ENCODE peak calls at places on chromosome 17, in seven cellular contexts. One of them, this sample, is unnamed.

GRCh38 chr17:66542183-66542966 is 240.0 kb downstream of the PRKCA start:
- DNase-seq in effector CD4-positive, alpha-beta T cell: no peak
- DNase-seq in LoVo: no peak
- DNase-seq in stimulated activated CD8-positive, alpha-beta memory T cell treated with anti-CD3 and anti-CD28 coated beads, Interleukin-4, amount 100 ng/mL, for 1 hour: no peak
- DNase-seq in NCI-H2081: peak; percentile 20
- DNase-seq in hypothalamus: no peak
- DNase-seq in GM10248: peak; percentile 53
- DNase-seq in this sample: no peak

GRCh38 chr17:82449136-82449882 is 1.2 kb downstream of the CYBC1 start:
- DNase-seq in effector CD4-positive, alpha-beta T cell: peak; percentile 70
- DNase-seq in LoVo: no peak
- DNase-seq in stimulated activated CD8-positive, alpha-beta memory T cell treated with anti-CD3 and anti-CD28 coated beads, Interleukin-4, amount 100 ng/mL, for 1 hour: peak; percentile 51
- DNase-seq in NCI-H2081: no peak
- DNase-seq in hypothalamus: no peak
- DNase-seq in GM10248: peak; percentile 79
- DNase-seq in this sample: no peak

GRCh38 chr17:58340623-58340876 is 11.5 kb downstream of the SUPT4H1 start:
- DNase-seq in effector CD4-positive, alpha-beta T cell: no peak
- DNase-seq in LoVo: no peak
- DNase-seq in stimulated activated CD8-positive, alpha-beta memory T cell treated with anti-CD3 and anti-CD28 coated beads, Interleukin-4, amount 100 ng/mL, for 1 hour: no peak
- DNase-seq in NCI-H2081: no peak
- DNase-seq in hypothalamus: no peak
- DNase-seq in GM10248: no peak
- DNase-seq in this sample: no peak

GRCh38 chr17:4853195-4853762 is 20.1 kb downstream of the MINK1 start:
- DNase-seq in effector CD4-positive, alpha-beta T cell: no peak
- DNase-seq in LoVo: no peak
- DNase-seq in stimulated activated CD8-positive, alpha-beta memory T cell treated with anti-CD3 and anti-CD28 coated beads, Interleukin-4, amount 100 ng/mL, for 1 hour: no peak
- DNase-seq in NCI-H2081: no peak
- DNase-seq in hypothalamus: no peak
- DNase-seq in GM10248: no peak
- DNase-seq in this sample: no peak

GRCh38 chr17:77742579-77742978 is 215.9 kb upstream of the TNRC6C start:
- DNase-seq in effector CD4-positive, alpha-beta T cell: no peak
- DNase-seq in LoVo: no peak
- DNase-seq in stimulated activated CD8-positive, alpha-beta memory T cell treated with anti-CD3 and anti-CD28 coated beads, Interleukin-4, amount 100 ng/mL, for 1 hour: no peak
- DNase-seq in NCI-H2081: no peak
- DNase-seq in hypothalamus: no peak
- DNase-seq in GM10248: no peak
- DNase-seq in this sample: no peak

GRCh38 chr17:53919356-53919755 is 96.6 kb downstream of the KIF2B start:
- DNase-seq in effector CD4-positive, alpha-beta T cell: no peak
- DNase-seq in LoVo: no peak
- DNase-seq in stimulated activated CD8-positive, alpha-beta memory T cell treated with anti-CD3 and anti-CD28 coated beads, Interleukin-4, amount 100 ng/mL, for 1 hour: no peak
- DNase-seq in NCI-H2081: no peak
- DNase-seq in hypothalamus: no peak
- DNase-seq in GM10248: no peak
- DNase-seq in this sample: no peak

GRCh38 chr17:81243333-81243664 is 4.2 kb downstream of the NDUFAF8 start:
- DNase-seq in effector CD4-positive, alpha-beta T cell: no peak
- DNase-seq in LoVo: no peak
- DNase-seq in stimulated activated CD8-positive, alpha-beta memory T cell treated with anti-CD3 and anti-CD28 coated beads, Interleukin-4, amount 100 ng/mL, for 1 hour: no peak
- DNase-seq in NCI-H2081: no peak
- DNase-seq in hypothalamus: no peak
- DNase-seq in GM10248: no peak
- DNase-seq in this sample: no peak

GRCh38 chr17:57403241-57403640 is 146.9 kb downstream of the MSI2 start:
- DNase-seq in effector CD4-positive, alpha-beta T cell: no peak
- DNase-seq in LoVo: no peak
- DNase-seq in stimulated activated CD8-positive, alpha-beta memory T cell treated with anti-CD3 and anti-CD28 coated beads, Interleukin-4, amount 100 ng/mL, for 1 hour: no peak
- DNase-seq in NCI-H2081: no peak
- DNase-seq in hypothalamus: peak; percentile 32
- DNase-seq in GM10248: no peak
- DNase-seq in this sample: no peak

GRCh38 chr17:15498107-15498506 is 30.7 kb upstream of the CDRT4 start:
- DNase-seq in effector CD4-positive, alpha-beta T cell: no peak
- DNase-seq in LoVo: no peak
- DNase-seq in stimulated activated CD8-positive, alpha-beta memory T cell treated with anti-CD3 and anti-CD28 coated beads, Interleukin-4, amount 100 ng/mL, for 1 hour: no peak
- DNase-seq in NCI-H2081: no peak
- DNase-seq in hypothalamus: no peak
- DNase-seq in GM10248: no peak
- DNase-seq in this sample: no peak

GRCh38 chr17:76500074-76500744 is 1.0 kb downstream of the RHBDF2 start:
- DNase-seq in effector CD4-positive, alpha-beta T cell: no peak
- DNase-seq in LoVo: no peak
- DNase-seq in stimulated activated CD8-positive, alpha-beta memory T cell treated with anti-CD3 and anti-CD28 coated beads, Interleukin-4, amount 100 ng/mL, for 1 hour: no peak
- DNase-seq in NCI-H2081: no peak
- DNase-seq in hypothalamus: no peak
- DNase-seq in GM10248: no peak
- DNase-seq in this sample: no peak

GRCh38 chr17:27810211-27810901 is 10.0 kb upstream of the NOS2 start:
- DNase-seq in effector CD4-positive, alpha-beta T cell: no peak
- DNase-seq in LoVo: no peak
- DNase-seq in stimulated activated CD8-positive, alpha-beta memory T cell treated with anti-CD3 and anti-CD28 coated beads, Interleukin-4, amount 100 ng/mL, for 1 hour: no peak
- DNase-seq in NCI-H2081: no peak
- DNase-seq in hypothalamus: no peak
- DNase-seq in GM10248: peak; percentile 66
- DNase-seq in this sample: no peak

GRCh38 chr17:60540460-60540859 is 14.4 kb upstream of the APPBP2 start:
- DNase-seq in effector CD4-positive, alpha-beta T cell: no peak
- DNase-seq in LoVo: no peak
- DNase-seq in stimulated activated CD8-positive, alpha-beta memory T cell treated with anti-CD3 and anti-CD28 coated beads, Interleukin-4, amount 100 ng/mL, for 1 hour: no peak
- DNase-seq in NCI-H2081: no peak
- DNase-seq in hypothalamus: no peak
- DNase-seq in GM10248: no peak
- DNase-seq in this sample: no peak

GRCh38 chr17:78687125-78687524 is 94.9 kb downstream of the CYTH1 start:
- DNase-seq in effector CD4-positive, alpha-beta T cell: no peak
- DNase-seq in LoVo: no peak
- DNase-seq in stimulated activated CD8-positive, alpha-beta memory T cell treated with anti-CD3 and anti-CD28 coated beads, Interleukin-4, amount 100 ng/mL, for 1 hour: no peak
- DNase-seq in NCI-H2081: no peak
- DNase-seq in hypothalamus: no peak
- DNase-seq in GM10248: no peak
- DNase-seq in this sample: no peak

GRCh38 chr17:43734376-43734775 is 24.2 kb downstream of the SOST start:
- DNase-seq in effector CD4-positive, alpha-beta T cell: no peak
- DNase-seq in LoVo: no peak
- DNase-seq in stimulated activated CD8-positive, alpha-beta memory T cell treated with anti-CD3 and anti-CD28 coated beads, Interleukin-4, amount 100 ng/mL, for 1 hour: no peak
- DNase-seq in NCI-H2081: no peak
- DNase-seq in hypothalamus: no peak
- DNase-seq in GM10248: no peak
- DNase-seq in this sample: no peak

GRCh38 chr17:40309031-40309937 is at the start of gene RARA:
- DNase-seq in effector CD4-positive, alpha-beta T cell: no peak
- DNase-seq in LoVo: no peak
- DNase-seq in stimulated activated CD8-positive, alpha-beta memory T cell treated with anti-CD3 and anti-CD28 coated beads, Interleukin-4, amount 100 ng/mL, for 1 hour: no peak
- DNase-seq in NCI-H2081: no peak
- DNase-seq in hypothalamus: no peak
- DNase-seq in GM10248: peak; percentile 74
- DNase-seq in this sample: peak; percentile 10

GRCh38 chr17:74921045-74921681 is 1.9 kb downstream of the USH1G start:
- DNase-seq in effector CD4-positive, alpha-beta T cell: no peak
- DNase-seq in LoVo: no peak
- DNase-seq in stimulated activated CD8-positive, alpha-beta memory T cell treated with anti-CD3 and anti-CD28 coated beads, Interleukin-4, amount 100 ng/mL, for 1 hour: no peak
- DNase-seq in NCI-H2081: no peak
- DNase-seq in hypothalamus: no peak
- DNase-seq in GM10248: no peak
- DNase-seq in this sample: no peak

GRCh38 chr17:71004413-71004812 is 835.1 kb downstream of the KCNJ2 start:
- DNase-seq in effector CD4-positive, alpha-beta T cell: no peak
- DNase-seq in LoVo: no peak
- DNase-seq in stimulated activated CD8-positive, alpha-beta memory T cell treated with anti-CD3 and anti-CD28 coated beads, Interleukin-4, amount 100 ng/mL, for 1 hour: no peak
- DNase-seq in NCI-H2081: no peak
- DNase-seq in hypothalamus: no peak
- DNase-seq in GM10248: no peak
- DNase-seq in this sample: no peak

GRCh38 chr17:64326420-64327054 is 63.5 kb upstream of the TEX2 start:
- DNase-seq in effector CD4-positive, alpha-beta T cell: no peak
- DNase-seq in LoVo: no peak
- DNase-seq in stimulated activated CD8-positive, alpha-beta memory T cell treated with anti-CD3 and anti-CD28 coated beads, Interleukin-4, amount 100 ng/mL, for 1 hour: no peak
- DNase-seq in NCI-H2081: no peak
- DNase-seq in hypothalamus: no peak
- DNase-seq in GM10248: no peak
- DNase-seq in this sample: peak; percentile 47

GRCh38 chr17:67093348-67093747 is 49.0 kb downstream of the CACNG1 start:
- DNase-seq in effector CD4-positive, alpha-beta T cell: no peak
- DNase-seq in LoVo: no peak
- DNase-seq in stimulated activated CD8-positive, alpha-beta memory T cell treated with anti-CD3 and anti-CD28 coated beads, Interleukin-4, amount 100 ng/mL, for 1 hour: no peak
- DNase-seq in NCI-H2081: no peak
- DNase-seq in hypothalamus: no peak
- DNase-seq in GM10248: no peak
- DNase-seq in this sample: no peak

GRCh38 chr17:63698381-63698885 is 1.5 kb downstream of the LIMD2 start:
- DNase-seq in effector CD4-positive, alpha-beta T cell: peak; percentile 11
- DNase-seq in LoVo: no peak
- DNase-seq in stimulated activated CD8-positive, alpha-beta memory T cell treated with anti-CD3 and anti-CD28 coated beads, Interleukin-4, amount 100 ng/mL, for 1 hour: no peak
- DNase-seq in NCI-H2081: no peak
- DNase-seq in hypothalamus: no peak
- DNase-seq in GM10248: no peak
- DNase-seq in this sample: no peak

GRCh38 chr17:2755941-2756724 is 6.7 kb upstream of the CCDC92B start:
- DNase-seq in effector CD4-positive, alpha-beta T cell: no peak
- DNase-seq in LoVo: no peak
- DNase-seq in stimulated activated CD8-positive, alpha-beta memory T cell treated with anti-CD3 and anti-CD28 coated beads, Interleukin-4, amount 100 ng/mL, for 1 hour: no peak
- DNase-seq in NCI-H2081: no peak
- DNase-seq in hypothalamus: no peak
- DNase-seq in GM10248: no peak
- DNase-seq in this sample: no peak

GRCh38 chr17:9170822-9171221 is 149.5 kb downstream of the NTN1 start:
- DNase-seq in effector CD4-positive, alpha-beta T cell: no peak
- DNase-seq in LoVo: no peak
- DNase-seq in stimulated activated CD8-positive, alpha-beta memory T cell treated with anti-CD3 and anti-CD28 coated beads, Interleukin-4, amount 100 ng/mL, for 1 hour: no peak
- DNase-seq in NCI-H2081: no peak
- DNase-seq in hypothalamus: no peak
- DNase-seq in GM10248: no peak
- DNase-seq in this sample: no peak

GRCh38 chr17:55661963-55662834 is 60.5 kb downstream of the TMEM100 start:
- DNase-seq in effector CD4-positive, alpha-beta T cell: no peak
- DNase-seq in LoVo: no peak
- DNase-seq in stimulated activated CD8-positive, alpha-beta memory T cell treated with anti-CD3 and anti-CD28 coated beads, Interleukin-4, amount 100 ng/mL, for 1 hour: no peak
- DNase-seq in NCI-H2081: no peak
- DNase-seq in hypothalamus: no peak
- DNase-seq in GM10248: no peak
- DNase-seq in this sample: no peak

GRCh38 chr17:81740395-81740961 is 28.4 kb downstream of the SLC25A10 start:
- DNase-seq in effector CD4-positive, alpha-beta T cell: no peak
- DNase-seq in LoVo: no peak
- DNase-seq in stimulated activated CD8-positive, alpha-beta memory T cell treated with anti-CD3 and anti-CD28 coated beads, Interleukin-4, amount 100 ng/mL, for 1 hour: no peak
- DNase-seq in NCI-H2081: no peak
- DNase-seq in hypothalamus: no peak
- DNase-seq in GM10248: no peak
- DNase-seq in this sample: no peak

GRCh38 chr17:18246880-18247612 is 11.5 kb downstream of the FLII start:
- DNase-seq in effector CD4-positive, alpha-beta T cell: no peak
- DNase-seq in LoVo: no peak
- DNase-seq in stimulated activated CD8-positive, alpha-beta memory T cell treated with anti-CD3 and anti-CD28 coated beads, Interleukin-4, amount 100 ng/mL, for 1 hour: no peak
- DNase-seq in NCI-H2081: peak; percentile 65
- DNase-seq in hypothalamus: no peak
- DNase-seq in GM10248: no peak
- DNase-seq in this sample: peak; percentile 52

GRCh38 chr17:285751-286422 is 66.7 kb downstream of the RPH3AL start:
- DNase-seq in effector CD4-positive, alpha-beta T cell: no peak
- DNase-seq in LoVo: no peak
- DNase-seq in stimulated activated CD8-positive, alpha-beta memory T cell treated with anti-CD3 and anti-CD28 coated beads, Interleukin-4, amount 100 ng/mL, for 1 hour: no peak
- DNase-seq in NCI-H2081: no peak
- DNase-seq in hypothalamus: no peak
- DNase-seq in GM10248: no peak
- DNase-seq in this sample: no peak

GRCh38 chr17:77915594-77916021 is 42.9 kb upstream of the TNRC6C start:
- DNase-seq in effector CD4-positive, alpha-beta T cell: no peak
- DNase-seq in LoVo: no peak
- DNase-seq in stimulated activated CD8-positive, alpha-beta memory T cell treated with anti-CD3 and anti-CD28 coated beads, Interleukin-4, amount 100 ng/mL, for 1 hour: no peak
- DNase-seq in NCI-H2081: no peak
- DNase-seq in hypothalamus: no peak
- DNase-seq in GM10248: no peak
- DNase-seq in this sample: no peak

GRCh38 chr17:46117850-46118696 is 75.2 kb downstream of the KANSL1 start:
- DNase-seq in effector CD4-positive, alpha-beta T cell: no peak
- DNase-seq in LoVo: no peak
- DNase-seq in stimulated activated CD8-positive, alpha-beta memory T cell treated with anti-CD3 and anti-CD28 coated beads, Interleukin-4, amount 100 ng/mL, for 1 hour: no peak
- DNase-seq in NCI-H2081: no peak
- DNase-seq in hypothalamus: no peak
- DNase-seq in GM10248: no peak
- DNase-seq in this sample: no peak

GRCh38 chr17:58247511-58248363 is 9.4 kb downstream of the LPO start:
- DNase-seq in effector CD4-positive, alpha-beta T cell: no peak
- DNase-seq in LoVo: no peak
- DNase-seq in stimulated activated CD8-positive, alpha-beta memory T cell treated with anti-CD3 and anti-CD28 coated beads, Interleukin-4, amount 100 ng/mL, for 1 hour: no peak
- DNase-seq in NCI-H2081: no peak
- DNase-seq in hypothalamus: no peak
- DNase-seq in GM10248: no peak
- DNase-seq in this sample: no peak

GRCh38 chr17:33014751-33015150 is 23.1 kb downstream of the SPACA3 start:
- DNase-seq in effector CD4-positive, alpha-beta T cell: no peak
- DNase-seq in LoVo: no peak
- DNase-seq in stimulated activated CD8-positive, alpha-beta memory T cell treated with anti-CD3 and anti-CD28 coated beads, Interleukin-4, amount 100 ng/mL, for 1 hour: no peak
- DNase-seq in NCI-H2081: no peak
- DNase-seq in hypothalamus: no peak
- DNase-seq in GM10248: no peak
- DNase-seq in this sample: no peak

GRCh38 chr17:79952265-79952877 is 83.3 kb downstream of the TBC1D16 start:
- DNase-seq in effector CD4-positive, alpha-beta T cell: no peak
- DNase-seq in LoVo: no peak
- DNase-seq in stimulated activated CD8-positive, alpha-beta memory T cell treated with anti-CD3 and anti-CD28 coated beads, Interleukin-4, amount 100 ng/mL, for 1 hour: no peak
- DNase-seq in NCI-H2081: no peak
- DNase-seq in hypothalamus: no peak
- DNase-seq in GM10248: no peak
- DNase-seq in this sample: no peak

GRCh38 chr17:42016952-42017865 is at the start of gene DNAJC7:
- DNase-seq in effector CD4-positive, alpha-beta T cell: peak; percentile 81
- DNase-seq in LoVo: peak; percentile 90
- DNase-seq in stimulated activated CD8-positive, alpha-beta memory T cell treated with anti-CD3 and anti-CD28 coated beads, Interleukin-4, amount 100 ng/mL, for 1 hour: peak; percentile 77
- DNase-seq in NCI-H2081: peak; percentile 98
- DNase-seq in hypothalamus: peak; percentile 83
- DNase-seq in GM10248: peak; percentile 96
- DNase-seq in this sample: peak; percentile 84

GRCh38 chr17:3027786-3028532 is 35.4 kb downstream of the OR1D5 start:
- DNase-seq in effector CD4-positive, alpha-beta T cell: no peak
- DNase-seq in LoVo: no peak
- DNase-seq in stimulated activated CD8-positive, alpha-beta memory T cell treated with anti-CD3 and anti-CD28 coated beads, Interleukin-4, amount 100 ng/mL, for 1 hour: no peak
- DNase-seq in NCI-H2081: no peak
- DNase-seq in hypothalamus: no peak
- DNase-seq in GM10248: no peak
- DNase-seq in this sample: no peak

GRCh38 chr17:76427457-76428231 is 25.3 kb downstream of the UBE2O start:
- DNase-seq in effector CD4-positive, alpha-beta T cell: no peak
- DNase-seq in LoVo: no peak
- DNase-seq in stimulated activated CD8-positive, alpha-beta memory T cell treated with anti-CD3 and anti-CD28 coated beads, Interleukin-4, amount 100 ng/mL, for 1 hour: no peak
- DNase-seq in NCI-H2081: no peak
- DNase-seq in hypothalamus: no peak
- DNase-seq in GM10248: no peak
- DNase-seq in this sample: no peak

GRCh38 chr17:73637866-73638265 is 6.4 kb downstream of the SDK2 start:
- DNase-seq in effector CD4-positive, alpha-beta T cell: no peak
- DNase-seq in LoVo: no peak
- DNase-seq in stimulated activated CD8-positive, alpha-beta memory T cell treated with anti-CD3 and anti-CD28 coated beads, Interleukin-4, amount 100 ng/mL, for 1 hour: no peak
- DNase-seq in NCI-H2081: no peak
- DNase-seq in hypothalamus: no peak
- DNase-seq in GM10248: no peak
- DNase-seq in this sample: no peak

GRCh38 chr17:17808706-17809432 is 27.9 kb downstream of the SREBF1 start:
- DNase-seq in effector CD4-positive, alpha-beta T cell: no peak
- DNase-seq in LoVo: no peak
- DNase-seq in stimulated activated CD8-positive, alpha-beta memory T cell treated with anti-CD3 and anti-CD28 coated beads, Interleukin-4, amount 100 ng/mL, for 1 hour: no peak
- DNase-seq in NCI-H2081: no peak
- DNase-seq in hypothalamus: no peak
- DNase-seq in GM10248: peak; percentile 84
- DNase-seq in this sample: no peak

GRCh38 chr17:57810740-57811632 is 38.9 kb downstream of the MRPS23 start:
- DNase-seq in effector CD4-positive, alpha-beta T cell: no peak
- DNase-seq in LoVo: no peak
- DNase-seq in stimulated activated CD8-positive, alpha-beta memory T cell treated with anti-CD3 and anti-CD28 coated beads, Interleukin-4, amount 100 ng/mL, for 1 hour: no peak
- DNase-seq in NCI-H2081: peak; percentile 99
- DNase-seq in hypothalamus: peak; percentile 4
- DNase-seq in GM10248: no peak
- DNase-seq in this sample: peak; percentile 24